ENCODE peak calls at places on chromosome X, in ten cellular contexts. B is nucleus accumbens; K is T-helper 1 cell; F is GM03348; P is fibroblast of pulmonary artery; E is activated T-cell treated with anti-CD3 and anti-CD28 coated beads, Interleukin-2, amount 50 U/mL, for 1 hour; D is naive B cell; V is WERI-Rb-1; N is colonic mucosa; Z is AG09319. A is an unnamed sample.

GRCh38 chrX:118383120-118383519 is 37.2 kb downstream of the WDR44 start:
- DNase-seq in N (no peak), F (no peak), B (no peak), D (no peak), K (no peak), V (no peak), E (no peak), P (peak; percentile 3), Z (no peak), A (peak; percentile 11)

GRCh38 chrX:100681581-100681980 is 37.6 kb downstream of the SRPX2 start:
- DNase-seq in V (no peak), B (no peak), K (no peak), P (no peak), D (no peak), F (no peak), N (no peak), Z (no peak), E (no peak), A (no peak)

GRCh38 chrX:136453771-136454170 is 34.0 kb upstream of the BRS3 start:
- DNase-seq in V (no peak), B (no peak), D (no peak), K (no peak), N (no peak), E (no peak), F (no peak), P (no peak), Z (no peak), A (no peak)

GRCh38 chrX:39335447-39336235 is 534.4 kb downstream of the MID1IP1 start:
- DNase-seq in K (no peak), B (no peak), E (no peak), Z (no peak), F (no peak), N (peak; percentile 38), V (no peak), D (no peak), P (no peak), A (no peak)

GRCh38 chrX:70452143-70452733 is 7.6 kb downstream of the DLG3 start:
- DNase-seq in D (peak; percentile 48), V (peak; percentile 62), F (peak; percentile 79), Z (no peak), B (no peak), E (peak; percentile 57), P (peak; percentile 44), N (peak; percentile 69), K (no peak), A (peak; percentile 26)

GRCh38 chrX:19121898-19122640 is at the start of gene ADGRG2:
- DNase-seq in V (peak; percentile 25), K (no peak), F (peak; percentile 59), Z (no peak), E (no peak), N (peak; percentile 33), P (peak; percentile 5), D (no peak), B (no peak), A (peak; percentile 22)

GRCh38 chrX:132059973-132060540 is 37.0 kb downstream of the STK26 start:
- DNase-seq in N (no peak), V (no peak), Z (no peak), F (no peak), K (no peak), P (no peak), E (no peak), D (no peak), B (no peak), A (no peak)

GRCh38 chrX:85499400-85499799 is 119.9 kb upstream of the POF1B start:
- DNase-seq in B (no peak), V (no peak), P (no peak), D (no peak), F (no peak), Z (no peak), N (no peak), E (no peak), K (no peak), A (no peak)

GRCh38 chrX:47556045-47556623 is 4.9 kb upstream of the ARAF start:
- DNase-seq in Z (peak; percentile 78), K (peak; percentile 61), F (peak; percentile 89), D (peak; percentile 83), E (peak; percentile 76), V (no peak), N (peak; percentile 91), P (peak; percentile 94), B (peak; percentile 87), A (peak; percentile 93)

GRCh38 chrX:120499301-120500097 is 30.4 kb upstream of the LAMP2 start:
- DNase-seq in K (no peak), B (no peak), D (no peak), V (no peak), N (no peak), Z (no peak), P (peak; percentile 61), E (no peak), F (no peak), A (peak; percentile 65)

GRCh38 chrX:119605398-119605738 is 856 bp downstream of the NKRF start:
- DNase-seq in Z (no peak), N (peak; percentile 47), F (peak; percentile 28), E (no peak), D (no peak), K (no peak), P (no peak), V (peak; percentile 13), B (no peak), A (no peak)

GRCh38 chrX:125622899-125623298 is 303.2 kb downstream of the TEX13C start:
- DNase-seq in K (no peak), D (no peak), B (no peak), N (no peak), P (no peak), V (no peak), F (no peak), Z (no peak), E (no peak), A (no peak)

GRCh38 chrX:5979338-5979737 is 249.3 kb downstream of the NLGN4X start:
- DNase-seq in F (no peak), N (no peak), P (no peak), E (no peak), D (no peak), B (no peak), V (no peak), Z (no peak), K (no peak), A (no peak)

GRCh38 chrX:9781941-9782340 is 4.3 kb upstream of the SHROOM2 start:
- DNase-seq in V (no peak), P (no peak), F (no peak), K (no peak), E (no peak), D (no peak), N (no peak), B (no peak), Z (no peak), A (no peak)

GRCh38 chrX:45352588-45352987 is 151.9 kb upstream of the DIPK2B start:
- DNase-seq in V (no peak), K (no peak), D (no peak), P (no peak), Z (no peak), F (no peak), N (no peak), B (no peak), E (no peak), A (no peak)

A was measured in fibroblast of mammary gland.